ENCODE peak calls at places on chromosome 6, in four cellular contexts. W is HT1080; C is activated CD4-positive, alpha-beta T cell treated with anti-CD3 and anti-CD28 coated beads for 48 hours; V is GM12864. J is an unnamed sample.

GRCh38 chr6:3137057-3137777 is 18.7 kb downstream of the BPHL start:
- DNase-seq in W (no peak), V (no peak), C (no peak), J (no peak)

GRCh38 chr6:16432075-16433032 is 194.0 kb downstream of the GMPR start:
- DNase-seq in V (no peak), C (no peak), W (no peak), J (peak)

GRCh38 chr6:159691963-159692287 is 1.1 kb downstream of the SOD2 start:
- DNase-seq in W (no peak), V (no peak), C (no peak), J (no peak)

GRCh38 chr6:10843554-10843953 is 5.2 kb upstream of the MAK start:
- DNase-seq in C (no peak), W (no peak), V (no peak), J (no peak)

GRCh38 chr6:142015011-142015410 is 117.7 kb upstream of the GJE1 start:
- DNase-seq in C (no peak), V (no peak), W (peak), J (peak)

GRCh38 chr6:113457751-113458150 is 399.4 kb upstream of the MARCKS start:
- DNase-seq in W (no peak), C (no peak), V (no peak), J (no peak)

GRCh38 chr6:82908661-82909060 is 157.0 kb downstream of the UBE3D start:
- DNase-seq in C (no peak), V (no peak), W (peak), J (peak)

GRCh38 chr6:26216886-26217713 is 129.9 kb downstream of the HFE start:
- DNase-seq in W (no peak), C (peak), V (no peak), J (no peak)

GRCh38 chr6:47438481-47439347 is 38.9 kb upstream of the CD2AP start:
- DNase-seq in V (peak), C (no peak), W (no peak), J (no peak)

GRCh38 chr6:35948725-35949124 is 27.8 kb upstream of the SRPK1 start:
- DNase-seq in V (no peak), C (no peak), W (peak), J (peak)

GRCh38 chr6:106453756-106454367 is 93.3 kb downstream of the CRYBG1 start:
- DNase-seq in W (no peak), C (no peak), V (no peak), J (no peak)

GRCh38 chr6:85470023-85470410 is 20.1 kb downstream of the NT5E start:
- DNase-seq in C (no peak), W (no peak), V (no peak), J (no peak)

GRCh38 chr6:166862978-166863530 is 93.3 kb downstream of the RNASET2 start:
- DNase-seq in W (no peak), V (no peak), C (no peak), J (no peak)

GRCh38 chr6:48628316-48628715 is 517.3 kb upstream of the PTCHD4 start:
- DNase-seq in C (no peak), V (no peak), W (no peak), J (no peak)

GRCh38 chr6:116695398-116695797 is 14.4 kb downstream of the KPNA5 start:
- DNase-seq in C (no peak), W (no peak), V (no peak), J (no peak)